ENCODE peak calls at places on chromosomes 16 and 17, in four cellular contexts. D is CD4-positive, alpha-beta T cell; Y is neural progenitor cell; N is neuronal stem cell. P is an unnamed sample.

GRCh38 chr17:19461139-19461538 is 50.1 kb downstream of the RNF112 start:
- DNase-seq in D (no peak), Y (peak; percentile 53), N (no peak), P (no peak)

GRCh38 chr17:4733073-4733531 is 1.9 kb downstream of the MED11 start:
- DNase-seq in D (no peak), Y (no peak), N (no peak), P (no peak)

GRCh38 chr16:75304521-75305363 is 53.3 kb upstream of the BCAR1 start:
- DNase-seq in D (no peak), Y (no peak), N (no peak), P (peak; percentile 65)

GRCh38 chr16:78096386-78096785 is 3.1 kb upstream of the WWOX start:
- DNase-seq in D (no peak), Y (no peak), N (no peak), P (no peak)

GRCh38 chr16:49484454-49484853 is 110.8 kb downstream of the C16orf78 start:
- DNase-seq in D (no peak), Y (peak; percentile 86), N (peak; percentile 42), P (no peak)

GRCh38 chr16:35910409-35910808 is 2451.0 kb downstream of the TP53TG3F start:
- DNase-seq in D (no peak), Y (no peak), N (no peak), P (no peak)

GRCh38 chr17:82615084-82616020 is 32.9 kb downstream of the WDR45B start:
- DNase-seq in D (no peak), Y (peak; percentile 39), N (no peak), P (no peak)

GRCh38 chr17:60610481-60610880 is 10.5 kb downstream of the PPM1D start:
- DNase-seq in D (no peak), Y (no peak), N (no peak), P (no peak)

GRCh38 chr17:50482110-50482509 is 3.5 kb downstream of the RSAD1 start:
- DNase-seq in D (no peak), Y (no peak), N (no peak), P (no peak)

GRCh38 chr16:69941251-69942098 is 9.7 kb upstream of the CLEC18A start:
- DNase-seq in D (no peak), Y (no peak), N (no peak), P (no peak)

GRCh38 chr16:20866161-20866772 is 33.9 kb downstream of the DCUN1D3 start:
- DNase-seq in D (no peak), Y (peak; percentile 78), N (peak; percentile 6), P (peak; percentile 27)

GRCh38 chr16:77385481-77385880 is 49.4 kb downstream of the ADAMTS18 start:
- DNase-seq in D (no peak), Y (no peak), N (no peak), P (no peak)

GRCh38 chr16:58013201-58013956 is 12.2 kb downstream of the USB1 start:
- DNase-seq in D (no peak), Y (no peak), N (no peak), P (no peak)

GRCh38 chr17:39012725-39013124 is 45.5 kb upstream of the FBXO47 start:
- DNase-seq in D (no peak), Y (no peak), N (no peak), P (no peak)

GRCh38 chr17:62755139-62755851 is 52.8 kb downstream of the MARCHF10 start:
- DNase-seq in D (no peak), Y (no peak), N (no peak), P (no peak)

GRCh38 chr17:4641297-4642195 is at the start of gene ALOX15:
- DNase-seq in D (no peak), Y (peak; percentile 62), N (peak; percentile 26), P (no peak)

GRCh38 chr16:69294051-69294450 is 17.1 kb upstream of the VPS4A start:
- DNase-seq in D (no peak), Y (no peak), N (no peak), P (no peak)

GRCh38 chr16:30665155-30665829 is 7.1 kb downstream of the FBRS start:
- DNase-seq in D (no peak), Y (no peak), N (no peak), P (no peak)

GRCh38 chr16:28891964-28892890 is 13.9 kb downstream of the ATP2A1 start:
- DNase-seq in D (no peak), Y (no peak), N (no peak), P (no peak)

GRCh38 chr17:57946798-57947358 is 8.3 kb downstream of the CUEDC1 start:
- DNase-seq in D (no peak), Y (no peak), N (no peak), P (no peak)

P was measured in hippocampal formation.